ENCODE peak calls at places on chromosomes 11 and 22, in four cellular contexts. One of them, this sample, is unnamed.

GRCh38 chr22:19151329-19152191 is 1.5 kb upstream of the GSC2 start:
- DNase-seq in PC-9: no peak
- DNase-seq in omental fat pad: no peak
- DNase-seq in endothelial cell: no peak
- DNase-seq in this sample: no peak

GRCh38 chr22:38240734-38241252 is 32.0 kb downstream of the TMEM184B start:
- DNase-seq in omental fat pad: no peak
- DNase-seq in endothelial cell: peak
- DNase-seq in PC-9: peak
- DNase-seq in this sample: peak

GRCh38 chr11:77345621-77346020 is 44.1 kb upstream of the GDPD4 start:
- DNase-seq in endothelial cell: no peak
- DNase-seq in PC-9: no peak
- DNase-seq in omental fat pad: no peak
- DNase-seq in this sample: no peak

GRCh38 chr22:44807915-44808690 is 55.7 kb downstream of the ARHGAP8 start:
- DNase-seq in omental fat pad: no peak
- DNase-seq in endothelial cell: peak
- DNase-seq in PC-9: no peak
- DNase-seq in this sample: no peak

GRCh38 chr11:6693342-6694228 is 10.4 kb upstream of the MRPL17 start:
- DNase-seq in omental fat pad: peak
- DNase-seq in PC-9: no peak
- DNase-seq in endothelial cell: no peak
- DNase-seq in this sample: no peak

GRCh38 chr11:13119928-13120520 is 110.9 kb downstream of the RASSF10 start:
- DNase-seq in omental fat pad: no peak
- DNase-seq in endothelial cell: no peak
- DNase-seq in PC-9: no peak
- DNase-seq in this sample: no peak

GRCh38 chr11:81874627-81875026 is 859.0 kb downstream of the FAM181B start:
- DNase-seq in endothelial cell: no peak
- DNase-seq in omental fat pad: no peak
- DNase-seq in PC-9: no peak
- DNase-seq in this sample: no peak

GRCh38 chr11:94376841-94377240 is 24.4 kb downstream of the GPR83 start:
- DNase-seq in endothelial cell: no peak
- DNase-seq in PC-9: no peak
- DNase-seq in omental fat pad: no peak
- DNase-seq in this sample: no peak

GRCh38 chr22:17087176-17088131 is 2.7 kb downstream of the IL17RA start:
- DNase-seq in omental fat pad: no peak
- DNase-seq in endothelial cell: no peak
- DNase-seq in PC-9: no peak
- DNase-seq in this sample: no peak

GRCh38 chr11:119339581-119340334 is 925 bp downstream of the C1QTNF5 start:
- DNase-seq in omental fat pad: no peak
- DNase-seq in endothelial cell: peak
- DNase-seq in PC-9: no peak
- DNase-seq in this sample: no peak

GRCh38 chr22:19058713-19059451 is 63.3 kb downstream of the DGCR2 start:
- DNase-seq in PC-9: no peak
- DNase-seq in endothelial cell: no peak
- DNase-seq in omental fat pad: no peak
- DNase-seq in this sample: no peak

GRCh38 chr11:69819541-69820070 is 390 bp upstream of the FGF3 start:
- DNase-seq in omental fat pad: no peak
- DNase-seq in endothelial cell: no peak
- DNase-seq in PC-9: no peak
- DNase-seq in this sample: no peak

GRCh38 chr11:34346551-34346950 is 11.3 kb downstream of the ABTB2 start:
- DNase-seq in omental fat pad: no peak
- DNase-seq in endothelial cell: no peak
- DNase-seq in PC-9: peak
- DNase-seq in this sample: no peak

GRCh38 chr11:70297341-70297740 is 26.9 kb downstream of the PPFIA1 start:
- DNase-seq in PC-9: peak
- DNase-seq in omental fat pad: no peak
- DNase-seq in endothelial cell: no peak
- DNase-seq in this sample: no peak

GRCh38 chr11:134432776-134433175 is 20.7 kb upstream of the B3GAT1 start:
- DNase-seq in endothelial cell: no peak
- DNase-seq in omental fat pad: no peak
- DNase-seq in PC-9: no peak
- DNase-seq in this sample: no peak

GRCh38 chr11:58394195-58394594 is 12.5 kb downstream of the OR5B3 start:
- DNase-seq in omental fat pad: no peak
- DNase-seq in PC-9: peak
- DNase-seq in endothelial cell: no peak
- DNase-seq in this sample: no peak

GRCh38 chr11:112811781-112812180 is 149.4 kb upstream of the NCAM1 start:
- DNase-seq in PC-9: no peak
- DNase-seq in endothelial cell: no peak
- DNase-seq in omental fat pad: no peak
- DNase-seq in this sample: no peak

GRCh38 chr22:43159484-43160178 is 8.3 kb downstream of the TSPO start:
- DNase-seq in endothelial cell: peak
- DNase-seq in PC-9: no peak
- DNase-seq in omental fat pad: no peak
- DNase-seq in this sample: no peak

GRCh38 chr11:104531894-104532293 is 366.4 kb downstream of the CASP12 start:
- DNase-seq in PC-9: peak
- DNase-seq in endothelial cell: no peak
- DNase-seq in omental fat pad: no peak
- DNase-seq in this sample: no peak

GRCh38 chr22:27716074-27716473 is 85.5 kb downstream of the MN1 start:
- DNase-seq in PC-9: no peak
- DNase-seq in endothelial cell: no peak
- DNase-seq in omental fat pad: no peak
- DNase-seq in this sample: no peak

GRCh38 chr11:128632151-128632791 is 44.9 kb upstream of the ETS1 start:
- DNase-seq in omental fat pad: no peak
- DNase-seq in PC-9: no peak
- DNase-seq in endothelial cell: peak
- DNase-seq in this sample: no peak

GRCh38 chr11:11806074-11806473 is 35.7 kb upstream of the USP47 start:
- DNase-seq in endothelial cell: no peak
- DNase-seq in PC-9: no peak
- DNase-seq in omental fat pad: no peak
- DNase-seq in this sample: no peak

GRCh38 chr11:12150831-12151382 is 40.5 kb downstream of the MICAL2 start:
- DNase-seq in omental fat pad: no peak
- DNase-seq in PC-9: no peak
- DNase-seq in endothelial cell: no peak
- DNase-seq in this sample: no peak

DNA sequence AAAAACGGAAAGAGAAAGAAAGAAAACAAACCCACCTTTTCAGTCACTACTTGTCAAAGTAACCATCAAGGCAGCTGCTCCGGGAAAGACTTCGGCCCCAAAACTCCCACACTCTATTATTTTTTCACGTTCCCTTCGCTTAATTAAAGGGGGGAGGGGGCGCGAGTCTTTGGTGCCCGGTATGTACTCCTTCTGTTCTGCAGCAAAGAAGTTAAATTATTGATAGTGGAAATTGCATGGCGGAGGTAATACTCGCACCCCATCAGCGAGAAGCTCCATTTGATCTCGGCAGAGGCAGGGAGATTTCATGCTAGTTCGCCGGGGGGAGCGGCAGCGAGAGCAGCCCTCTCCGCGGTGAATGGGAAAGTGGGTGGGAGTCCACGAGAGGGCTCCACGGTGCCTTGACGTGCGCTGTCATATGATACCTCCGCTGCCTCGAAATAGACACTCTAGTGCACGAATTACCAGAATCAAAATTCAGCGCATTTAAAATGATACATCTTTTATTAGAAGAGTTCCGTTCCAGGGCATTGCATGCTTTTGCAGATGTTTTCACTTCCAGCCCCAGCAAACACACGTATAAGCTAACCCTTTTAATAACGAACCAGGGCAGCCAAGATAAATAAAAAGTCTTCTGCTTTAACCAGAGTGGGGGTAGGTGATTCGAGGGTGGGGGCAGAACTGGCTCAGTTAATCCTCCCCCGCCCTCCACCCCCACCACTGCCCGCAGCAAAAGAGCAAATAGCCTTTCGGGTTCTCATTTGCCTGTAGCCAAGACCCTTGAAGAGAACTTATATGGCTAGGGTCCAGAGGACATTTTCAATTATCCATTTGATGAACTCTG is 1.2 kb upstream of the BDNF start:
- DNase-seq in PC-9: no peak
- DNase-seq in endothelial cell: no peak
- DNase-seq in omental fat pad: no peak
- DNase-seq in this sample: no peak
- TF ChIP-seq CTCF in PC-9: no peak
- TF ChIP-seq CTCF in endothelial cell: no peak
- TF ChIP-seq CTCF in omental fat pad: no peak
- TF ChIP-seq CTCF in this sample: peak

DNA sequence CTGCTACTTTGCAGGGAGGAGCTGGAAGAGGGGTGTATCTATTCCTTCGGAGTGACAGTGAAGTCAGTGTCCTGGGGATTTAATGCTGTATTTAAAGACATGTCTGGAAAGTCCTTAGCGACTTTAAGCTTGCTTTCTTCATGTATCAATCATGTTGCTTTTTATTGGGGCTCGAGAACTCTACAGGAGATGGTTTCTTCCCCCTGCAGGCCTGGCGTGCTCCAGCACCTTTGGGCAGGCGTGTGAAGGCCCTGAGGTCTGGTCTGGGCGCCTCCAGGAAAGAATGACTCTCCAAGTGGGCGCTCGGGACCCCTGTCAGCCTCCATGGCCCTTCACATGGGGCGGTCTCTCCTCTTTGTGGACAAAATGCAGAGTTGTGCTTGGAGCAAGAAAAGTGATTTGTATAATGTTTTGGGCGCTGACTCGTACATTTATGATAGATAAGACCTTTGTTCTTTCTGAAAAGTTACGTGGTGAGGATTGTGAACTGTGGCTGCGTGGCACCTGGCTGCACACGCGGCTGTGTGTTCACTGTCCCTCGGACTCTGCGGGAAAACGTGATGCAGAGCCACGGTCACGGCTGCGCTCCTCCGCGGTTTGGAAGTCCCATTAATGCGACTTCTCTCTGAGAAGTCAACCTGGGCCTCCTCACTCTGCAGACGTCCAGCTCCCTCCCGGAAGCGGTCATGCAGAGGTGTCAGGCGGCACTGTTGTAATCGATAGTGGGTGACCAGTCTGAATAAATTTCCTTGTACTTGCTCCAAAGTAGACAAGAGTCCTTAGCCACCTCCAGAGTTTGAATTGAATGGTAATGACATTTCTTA is 282.5 kb downstream of the TBC1D22A start:
- DNase-seq in omental fat pad: no peak
- DNase-seq in PC-9: no peak
- DNase-seq in endothelial cell: no peak
- DNase-seq in this sample: no peak
- TF ChIP-seq CTCF in omental fat pad: no peak
- TF ChIP-seq CTCF in PC-9: no peak
- TF ChIP-seq CTCF in endothelial cell: no peak
- TF ChIP-seq CTCF in this sample: no peak

DNA sequence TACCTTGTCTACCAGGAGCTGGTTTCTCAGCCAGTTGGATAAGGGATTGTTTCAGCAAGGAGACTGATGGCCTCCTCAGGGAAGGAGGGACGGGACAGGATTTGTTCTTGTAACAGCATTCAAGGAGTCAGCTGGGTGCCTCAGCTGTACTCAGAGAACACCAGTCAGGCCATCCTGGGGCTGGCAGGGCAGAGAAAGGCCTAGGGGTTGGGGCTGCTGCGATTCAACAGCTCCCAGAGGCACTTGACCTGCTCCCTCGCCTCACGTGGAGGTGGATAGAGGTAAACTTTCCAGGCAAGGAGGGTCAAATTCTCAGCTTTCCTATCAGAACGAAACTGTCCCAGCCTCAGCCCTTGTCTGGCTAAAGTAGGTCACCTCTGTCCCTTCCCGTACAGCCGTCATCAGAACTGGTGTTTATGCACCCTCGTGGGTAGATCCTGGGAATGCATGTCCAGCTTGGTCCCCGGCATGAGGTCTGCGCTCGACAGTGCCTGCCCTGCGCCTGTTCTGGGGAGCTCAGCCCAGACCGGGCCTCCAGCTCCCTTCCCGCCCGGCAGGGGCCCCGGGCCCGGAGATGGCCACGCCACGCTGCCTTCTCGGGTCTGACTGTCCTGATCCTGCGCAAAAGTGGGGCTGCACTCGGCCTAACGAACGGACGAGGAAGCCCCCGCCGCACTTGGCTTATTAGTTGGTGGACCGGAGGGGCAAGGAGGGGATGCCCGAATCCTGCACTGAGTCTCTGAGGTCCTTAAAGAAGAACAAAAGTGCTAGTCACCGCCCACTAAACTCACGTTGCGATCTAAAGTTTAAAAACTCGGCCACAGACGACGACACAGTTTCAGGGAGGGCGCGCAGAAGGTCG is 762 bp upstream of the CCDC134 start:
- DNase-seq in endothelial cell: peak
- DNase-seq in omental fat pad: no peak
- DNase-seq in PC-9: no peak
- DNase-seq in this sample: no peak
- TF ChIP-seq CTCF in endothelial cell: no peak
- TF ChIP-seq CTCF in omental fat pad: no peak
- TF ChIP-seq CTCF in PC-9: no peak
- TF ChIP-seq CTCF in this sample: no peak

GRCh38 chr11:844693-845644 is 2.3 kb downstream of the TSPAN4 start:
- DNase-seq in omental fat pad: peak
- DNase-seq in PC-9: no peak
- DNase-seq in endothelial cell: peak
- DNase-seq in this sample: no peak
- TF ChIP-seq CTCF in omental fat pad: no peak
- TF ChIP-seq CTCF in PC-9: no peak
- TF ChIP-seq CTCF in endothelial cell: no peak
- TF ChIP-seq CTCF in this sample: no peak

GRCh38 chr22:20775342-20775895 is 1.5 kb downstream of the SERPIND1 start:
- DNase-seq in endothelial cell: no peak
- DNase-seq in omental fat pad: no peak
- DNase-seq in PC-9: no peak
- DNase-seq in this sample: no peak

GRCh38 chr22:20774882-20775281 is 969 bp downstream of the SERPIND1 start:
- DNase-seq in endothelial cell: no peak
- DNase-seq in PC-9: no peak
- DNase-seq in omental fat pad: no peak
- DNase-seq in this sample: no peak

GRCh38 chr22:20776624-20777405 is 2.9 kb downstream of the SERPIND1 start:
- DNase-seq in endothelial cell: no peak
- DNase-seq in omental fat pad: no peak
- DNase-seq in PC-9: no peak
- DNase-seq in this sample: no peak

GRCh38 chr22:20773793-20774212 is at the start of gene SERPIND1:
- DNase-seq in endothelial cell: no peak
- DNase-seq in omental fat pad: no peak
- DNase-seq in PC-9: no peak
- DNase-seq in this sample: no peak

GRCh38 chr22:20771918-20772625 is 1.8 kb upstream of the SERPIND1 start:
- DNase-seq in PC-9: no peak
- DNase-seq in omental fat pad: no peak
- DNase-seq in endothelial cell: peak
- DNase-seq in this sample: no peak
- TF ChIP-seq CTCF in PC-9: no peak
- TF ChIP-seq CTCF in omental fat pad: no peak
- TF ChIP-seq CTCF in endothelial cell: no peak
- TF ChIP-seq CTCF in this sample: no peak

GRCh38 chr11:47044112-47044511 is 107.6 kb downstream of the CSTPP1 start:
- DNase-seq in endothelial cell: no peak
- DNase-seq in PC-9: no peak
- DNase-seq in omental fat pad: no peak
- DNase-seq in this sample: no peak
- TF ChIP-seq CTCF in endothelial cell: no peak
- TF ChIP-seq CTCF in PC-9: no peak
- TF ChIP-seq CTCF in omental fat pad: no peak
- TF ChIP-seq CTCF in this sample: no peak

This sample was measured in LNCaP clone FGC.